ENCODE peak calls at places on chromosomes 6 and 20, in four cellular contexts. I, O, F and N are unnamed samples.

GRCh38 chr20:35595456-35595855 is 20.2 kb upstream of the SPAG4 start:
- DNase-seq in O (no peak), F (no peak), I (no peak), N (no peak)

GRCh38 chr6:156840136-156840535 is 63.0 kb downstream of the ARID1B start:
- DNase-seq in I (no peak), O (no peak), F (no peak), N (peak; percentile 38)

GRCh38 chr6:169827372-169827771 is 76.0 kb downstream of the ERMARD start:
- DNase-seq in O (no peak), F (no peak), I (no peak), N (no peak)

GRCh38 chr20:15482525-15482924 is 1090.7 kb downstream of the KIF16B start:
- DNase-seq in O (no peak), F (no peak), I (no peak), N (no peak)

GRCh38 chr20:32609993-32610896 is 25.1 kb upstream of the NOL4L start:
- DNase-seq in F (no peak), I (no peak), O (no peak), N (no peak)

GRCh38 chr6:40912158-40912946 is 126.7 kb downstream of the UNC5CL start:
- DNase-seq in O (no peak), I (peak; percentile 72), F (peak; percentile 19), N (peak; percentile 34)

GRCh38 chr6:127893541-127893940 is 7.3 kb downstream of the THEMIS start:
- DNase-seq in I (no peak), O (no peak), F (no peak), N (no peak)

GRCh38 chr20:4135385-4136077 is 120.2 kb upstream of the RNF24 start:
- DNase-seq in I (peak; percentile 50), F (no peak), O (peak; percentile 99), N (peak; percentile 93)

GRCh38 chr20:32539817-32540675 is 45.1 kb downstream of the NOL4L start:
- DNase-seq in I (no peak), F (no peak), O (no peak), N (no peak)

GRCh38 chr20:21089421-21089820 is 16.7 kb downstream of the LINC00237 start:
- DNase-seq in I (no peak), F (no peak), O (no peak), N (no peak)

GRCh38 chr6:3585320-3585935 is 128.6 kb upstream of the SLC22A23 start:
- DNase-seq in O (peak; percentile 84), F (no peak), I (no peak), N (peak; percentile 16)

GRCh38 chr20:4445780-4446179 is 275.9 kb upstream of the PRND start:
- DNase-seq in I (no peak), O (no peak), F (no peak), N (no peak)

GRCh38 chr6:66772785-66773184 is 1065.8 kb upstream of the EYS start:
- DNase-seq in I (no peak), O (no peak), F (no peak), N (no peak)

GRCh38 chr6:65538644-65539043 is 168.4 kb downstream of the EYS start:
- DNase-seq in O (no peak), F (no peak), I (no peak), N (no peak)

GRCh38 chr6:166485651-166486535 is 100.6 kb downstream of the RAMACL start:
- DNase-seq in I (no peak), F (no peak), O (no peak), N (no peak)

GRCh38 chr20:25675161-25675560 is 21.5 kb downstream of the ZNF337 start:
- DNase-seq in I (no peak), F (no peak), O (no peak), N (no peak)

GRCh38 chr6:7185561-7185960 is 77.8 kb downstream of the RREB1 start:
- DNase-seq in F (no peak), O (no peak), I (no peak), N (no peak)

GRCh38 chr6:7190791-7191190 is 83.0 kb downstream of the RREB1 start:
- DNase-seq in I (no peak), F (no peak), O (no peak), N (no peak)

GRCh38 chr6:7188492-7188891 is 80.7 kb downstream of the RREB1 start:
- DNase-seq in O (no peak), F (peak; percentile 57), I (no peak), N (no peak)

GRCh38 chr6:7193122-7193521 is 85.4 kb downstream of the RREB1 start:
- DNase-seq in F (no peak), I (no peak), O (no peak), N (no peak)

DNA sequence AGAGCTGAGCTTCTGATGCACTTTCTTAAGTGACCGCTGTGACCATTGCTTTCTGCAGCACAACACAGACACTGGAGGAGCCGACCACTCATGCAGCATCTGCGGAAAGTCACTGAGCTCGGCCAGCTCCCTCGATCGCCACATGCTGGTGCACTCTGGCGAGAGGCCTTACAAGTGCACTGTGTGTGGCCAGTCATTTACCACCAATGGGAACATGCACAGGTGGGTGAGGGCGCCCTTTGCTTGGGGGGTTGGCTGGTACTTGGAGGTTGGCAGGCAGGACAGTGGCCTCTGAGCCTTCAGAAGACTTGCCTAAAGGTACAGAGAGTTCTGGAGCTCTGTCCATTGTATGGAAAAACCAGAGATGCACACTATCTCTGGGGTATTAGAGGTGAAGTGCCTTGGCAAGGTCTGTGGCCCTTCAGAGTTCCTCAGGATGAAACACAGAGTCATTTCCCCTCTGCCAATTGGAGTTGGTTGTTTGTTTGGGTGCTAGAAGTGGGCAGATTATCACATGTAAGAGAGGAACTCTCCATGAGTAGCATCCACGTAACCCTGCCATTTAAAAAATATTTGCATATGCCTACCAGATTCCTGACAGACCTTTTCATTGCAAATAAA is 81.5 kb downstream of the RREB1 start:
- DNase-seq in O (no peak), I (no peak), F (no peak), N (no peak)
- H3K27ac ChIP-seq in O (no peak overlapping the region), I (no peak overlapping the region), F (peak overlapping the region; percentile 68), N (no peak overlapping the region)

GRCh38 chr20:54026300-54027064 is 43.9 kb downstream of the BCAS1 start:
- DNase-seq in F (no peak), O (no peak), I (no peak), N (no peak)

GRCh38 chr20:54028276-54029011 is 42.0 kb downstream of the BCAS1 start:
- DNase-seq in O (no peak), I (no peak), F (no peak), N (no peak)

GRCh38 chr20:54027704-54028103 is 42.7 kb downstream of the BCAS1 start:
- DNase-seq in I (no peak), O (no peak), F (no peak), N (no peak)

GRCh38 chr20:54023406-54023805 is 47.0 kb downstream of the BCAS1 start:
- DNase-seq in I (no peak), O (no peak), F (no peak), N (no peak)

GRCh38 chr20:54025166-54025835 is 45.1 kb downstream of the BCAS1 start:
- DNase-seq in O (no peak), F (no peak), I (no peak), N (no peak)
- TF ChIP-seq FOS in O (no peak), F (no peak), I (no peak), N (no peak)

GRCh38 chr6:43705996-43706395 is 18.4 kb upstream of the MRPS18A start:
- DNase-seq in F (no peak), I (no peak), O (peak; percentile 58), N (peak; percentile 37)
- H3K27ac ChIP-seq in F (no peak overlapping the region), I (no peak overlapping the region), O (peak overlapping the region; percentile 90), N (peak overlapping the region; percentile 72)

GRCh38 chr6:64507661-64508060 is 872.1 kb downstream of the PHF3 start:
- DNase-seq in O (no peak), I (no peak), F (no peak), N (no peak)

GRCh38 chr6:64504509-64504908 is 868.9 kb downstream of the PHF3 start:
- DNase-seq in I (no peak), F (no peak), O (peak; percentile 4), N (peak; percentile 47)

GRCh38 chr6:64505312-64505711 is 869.7 kb downstream of the PHF3 start:
- DNase-seq in F (no peak), I (peak; percentile 24), O (no peak), N (no peak)
- TF ChIP-seq FOS in F (no peak), I (no peak), O (no peak), N (no peak)

DNA sequence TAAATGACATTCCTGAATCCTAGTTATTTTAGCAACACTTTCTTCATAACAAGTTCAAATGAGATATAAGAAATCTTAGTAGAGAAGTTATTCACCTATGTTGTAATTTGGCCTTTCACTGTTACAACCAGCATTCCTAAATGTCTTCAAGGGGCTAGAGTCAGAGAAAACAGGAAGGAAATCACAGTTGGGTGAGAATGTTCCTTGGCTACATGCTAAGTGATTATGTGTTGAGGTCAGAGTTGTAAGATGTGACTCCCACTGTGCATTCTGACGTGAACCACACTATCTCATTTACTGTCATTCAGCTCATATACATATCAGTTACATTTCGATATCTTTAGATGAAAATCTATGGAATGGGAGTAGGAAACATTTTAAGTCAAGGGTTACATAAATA is 51.0 kb upstream of the MLIP start:
- DNase-seq in I (no peak), O (peak; percentile 53), F (no peak), N (peak; percentile 59)
- H3K27ac ChIP-seq in I (no peak overlapping the region), O (no peak overlapping the region), F (no peak overlapping the region), N (peak overlapping the region; percentile 53)